ENCODE peak calls at places on chromosomes 4 and X, in five cellular contexts. Z is B cell; N is PC-9; Q is uterus; V is CD4-positive, alpha-beta T cell. Y is an unnamed sample.

GRCh38 chr4:90120815-90121214 is 6.4 kb upstream of the CCSER1 start:
- DNase-seq in Z (no peak), V (no peak), Q (no peak), N (no peak), Y (no peak)

GRCh38 chrX:39983715-39984114 is 114.0 kb downstream of the BCOR start:
- DNase-seq in V (no peak), N (no peak), Q (no peak), Z (no peak), Y (no peak)

GRCh38 chrX:1558761-1559468 is 21.9 kb upstream of the P2RY8 start:
- DNase-seq in V (no peak), Q (no peak), Z (no peak), N (no peak), Y (no peak)

GRCh38 chr4:1760521-1761001 is 32.5 kb upstream of the FGFR3 start:
- DNase-seq in V (no peak), N (no peak), Q (no peak), Z (no peak), Y (no peak)

GRCh38 chr4:137627938-137628460 is 95.7 kb upstream of the PCDH18 start:
- DNase-seq in N (no peak), Q (no peak), Z (no peak), V (no peak), Y (no peak)

GRCh38 chrX:9352243-9352642 is 112.6 kb upstream of the TBL1X start:
- DNase-seq in V (no peak), Q (no peak), Z (no peak), N (no peak), Y (peak)

GRCh38 chrX:12819231-12819630 is 28.0 kb downstream of the PRPS2 start:
- DNase-seq in N (peak), Q (no peak), Z (no peak), V (no peak), Y (no peak)

GRCh38 chrX:78125148-78125547 is 14.3 kb downstream of the TAF9B start:
- DNase-seq in V (no peak), Z (no peak), Q (no peak), N (no peak), Y (no peak)

GRCh38 chrX:119655125-119655524 is 37.8 kb downstream of the SEPTIN6 start:
- DNase-seq in V (peak), N (peak), Q (peak), Z (no peak), Y (peak)

GRCh38 chr4:118954246-118954645 is 65.6 kb downstream of the SYNPO2 start:
- DNase-seq in Z (no peak), Q (no peak), N (no peak), V (no peak), Y (no peak)

GRCh38 chrX:24203072-24203808 is 53.7 kb downstream of the ZFX start:
- DNase-seq in V (no peak), Q (no peak), Z (no peak), N (no peak), Y (no peak)

GRCh38 chrX:150546711-150547153 is 21.7 kb upstream of the MTM1 start:
- DNase-seq in V (peak), Q (no peak), Z (no peak), N (no peak), Y (no peak)

GRCh38 chrX:130771230-130771629 is 131.8 kb downstream of the ENOX2 start:
- DNase-seq in Z (no peak), N (no peak), Q (no peak), V (no peak), Y (no peak)

GRCh38 chr4:105963461-105964400 is 68.5 kb downstream of the NPNT start:
- DNase-seq in Z (no peak), V (no peak), Q (no peak), N (no peak), Y (no peak)

GRCh38 chrX:124679199-124679598 is 332.8 kb downstream of the SH2D1A start:
- DNase-seq in Q (no peak), Z (no peak), N (no peak), V (no peak), Y (no peak)

GRCh38 chr4:30642520-30642919 is 77.6 kb upstream of the PCDH7 start:
- DNase-seq in Z (no peak), V (no peak), Q (no peak), N (no peak), Y (no peak)

GRCh38 chrX:129738466-129739308 is at the start of gene XPNPEP2:
- DNase-seq in N (no peak), V (no peak), Z (no peak), Q (peak), Y (no peak)

GRCh38 chr4:185566425-185566824 is 31.1 kb upstream of the PDLIM3 start:
- DNase-seq in N (no peak), Z (no peak), Q (no peak), V (no peak), Y (no peak)

GRCh38 chrX:47574609-47575325 is 7.5 kb upstream of the TIMP1 start:
- DNase-seq in Z (no peak), Q (no peak), N (no peak), V (no peak), Y (no peak)

GRCh38 chrX:48769230-48769629 is 7.7 kb downstream of the GLOD5 start:
- DNase-seq in Q (no peak), V (no peak), Z (no peak), N (no peak), Y (no peak)

GRCh38 chrX:66200050-66200664 is 36.1 kb downstream of the HEPH start:
- DNase-seq in N (no peak), Z (no peak), Q (no peak), V (no peak), Y (no peak)

GRCh38 chrX:114334473-114334982 is 249.4 kb upstream of the HTR2C start:
- DNase-seq in Z (no peak), Q (no peak), N (no peak), V (no peak), Y (no peak)

GRCh38 chr4:8547108-8547911 is 32.9 kb upstream of the GPR78 start:
- DNase-seq in Q (no peak), Z (no peak), N (peak), V (no peak), Y (peak)

GRCh38 chrX:153665726-153666306 is 7.8 kb downstream of the PNCK start:
- DNase-seq in V (no peak), Q (no peak), Z (no peak), N (no peak), Y (no peak)

GRCh38 chr4:119478446-119479179 is 150.0 kb downstream of the PDE5A start:
- DNase-seq in Z (no peak), N (no peak), V (no peak), Q (no peak), Y (no peak)

GRCh38 chrX:42710452-42710851 is 67.5 kb downstream of the PPP1R2C start:
- DNase-seq in Z (no peak), Q (no peak), N (no peak), V (no peak), Y (no peak)

GRCh38 chrX:619812-620493 is 10.6 kb upstream of the SHOX start:
- DNase-seq in Q (no peak), N (no peak), Z (no peak), V (no peak), Y (no peak)

GRCh38 chr4:180153587-180153986 is 2089.6 kb upstream of the TENM3 start:
- DNase-seq in Q (no peak), N (no peak), V (no peak), Z (no peak), Y (no peak)

GRCh38 chr4:15562623-15563022 is 92.5 kb downstream of the FBXL5 start:
- DNase-seq in N (no peak), Q (no peak), V (no peak), Z (no peak), Y (no peak)

GRCh38 chr4:173736840-173737239 is 206.8 kb upstream of the HAND2 start:
- DNase-seq in Z (no peak), Q (no peak), N (no peak), V (no peak), Y (no peak)

GRCh38 chrX:74535211-74535621 is 79.2 kb downstream of the RLIM start:
- DNase-seq in Z (peak), V (no peak), N (no peak), Q (no peak), Y (peak)

GRCh38 chr4:147862043-147862692 is 130.3 kb downstream of the ARHGAP10 start:
- DNase-seq in N (no peak), V (no peak), Q (no peak), Z (no peak), Y (no peak)

GRCh38 chr4:83010111-83010521 is 507 bp downstream of the LIN54 start:
- DNase-seq in V (no peak), Q (no peak), Z (no peak), N (peak), Y (peak)

DNA sequence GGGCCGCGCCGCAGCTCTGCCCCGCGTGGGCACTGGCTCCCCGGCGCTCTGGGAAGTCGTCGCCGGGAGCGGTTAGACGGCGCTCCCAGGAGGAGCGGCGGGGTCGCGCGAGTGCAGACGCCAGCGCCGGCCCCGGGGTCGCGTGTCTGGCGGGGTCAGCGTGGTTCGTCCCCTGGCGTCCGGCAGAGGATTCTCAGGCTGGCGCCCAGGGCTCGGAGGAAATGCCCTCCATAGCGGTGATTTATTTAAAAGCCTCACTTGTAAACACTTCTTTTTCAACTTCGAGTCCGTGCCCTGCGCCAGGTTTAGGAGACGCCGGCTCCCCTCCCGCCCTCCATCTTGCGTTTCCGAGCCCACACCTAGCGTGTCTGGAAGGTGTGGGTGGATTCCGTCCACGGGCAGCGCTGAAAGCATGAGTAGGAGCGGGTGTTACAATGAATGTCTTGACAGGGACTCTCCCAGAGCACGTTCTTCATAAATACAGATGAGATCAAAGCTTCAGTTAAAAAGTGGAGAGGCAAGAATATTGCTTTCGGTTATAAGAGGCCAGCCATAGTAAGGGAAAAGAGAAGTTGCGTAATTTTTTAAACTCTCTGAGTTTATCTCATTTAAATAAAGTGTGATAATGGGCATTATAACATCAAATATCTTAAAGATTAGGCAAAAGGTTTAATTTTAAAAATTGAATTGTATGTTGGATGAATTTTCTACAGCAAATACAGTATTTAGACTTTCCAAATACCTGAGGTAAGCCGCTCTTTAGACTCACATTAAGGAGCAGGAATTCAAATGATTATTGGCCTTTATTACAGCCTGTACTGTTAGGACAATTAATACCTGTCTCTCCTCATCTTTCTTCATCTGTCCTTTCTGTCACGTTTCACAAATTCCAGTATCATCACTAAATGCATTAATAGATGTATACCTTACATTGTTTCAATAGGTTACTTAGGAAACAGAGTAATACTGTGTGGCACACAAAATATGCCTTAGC is 863 bp downstream of the FAM241A start:
- DNase-seq in V (peak), Z (peak), N (peak), Q (peak), Y (peak)
- TF ChIP-seq CTCF in V (no peak), Z (no peak), N (no peak), Q (no peak), Y (no peak)

DNA sequence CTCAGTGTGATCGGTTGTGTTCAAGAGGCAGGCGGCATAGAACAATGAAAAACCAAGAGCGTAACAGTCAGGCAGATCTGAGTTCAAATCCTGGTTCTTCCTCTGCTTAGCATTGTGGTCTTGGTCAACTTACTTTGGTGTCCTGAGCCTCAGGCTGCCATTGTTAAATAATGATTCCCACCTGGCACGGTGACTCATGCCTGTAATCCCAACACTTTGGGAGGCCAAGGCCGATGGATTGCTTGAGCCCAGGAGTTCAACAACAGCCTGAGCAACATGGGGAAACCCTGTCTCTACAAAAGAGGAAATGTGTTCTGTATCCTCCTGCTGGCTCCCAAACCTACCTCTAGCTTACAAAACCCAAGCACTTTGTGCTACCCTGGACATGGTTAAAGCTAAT is 129.0 kb upstream of the STX18 start:
- DNase-seq in N (no peak), V (no peak), Z (no peak), Q (no peak), Y (no peak)
- TF ChIP-seq CTCF in N (no peak), V (no peak), Z (no peak), Q (no peak), Y (no peak)

GRCh38 chr4:76982638-76983579 is 33.4 kb downstream of the SEPTIN11 start:
- DNase-seq in Z (no peak), N (no peak), Q (no peak), V (no peak), Y (no peak)

GRCh38 chr4:76987153-76987562 is 37.6 kb downstream of the SEPTIN11 start:
- DNase-seq in V (no peak), Z (no peak), N (no peak), Q (no peak), Y (no peak)

GRCh38 chr4:76984788-76985211 is 35.2 kb downstream of the SEPTIN11 start:
- DNase-seq in V (no peak), Z (no peak), Q (peak), N (no peak), Y (no peak)

GRCh38 chr4:76981649-76982048 is 32.1 kb downstream of the SEPTIN11 start:
- DNase-seq in Q (no peak), Z (no peak), N (no peak), V (no peak), Y (no peak)

GRCh38 chr4:76984127-76984526 is 34.6 kb downstream of the SEPTIN11 start:
- DNase-seq in Q (no peak), Z (no peak), V (no peak), N (no peak), Y (peak)
- TF ChIP-seq CTCF in Q (peak), Z (no peak), V (peak), N (peak), Y (peak)

GRCh38 chrX:117508021-117508420 is 608.6 kb downstream of the KLHL13 start:
- DNase-seq in Q (no peak), V (no peak), N (no peak), Z (no peak), Y (no peak)

GRCh38 chrX:117511379-117511778 is 605.2 kb downstream of the KLHL13 start:
- DNase-seq in V (no peak), Z (no peak), N (no peak), Q (no peak), Y (no peak)

DNA sequence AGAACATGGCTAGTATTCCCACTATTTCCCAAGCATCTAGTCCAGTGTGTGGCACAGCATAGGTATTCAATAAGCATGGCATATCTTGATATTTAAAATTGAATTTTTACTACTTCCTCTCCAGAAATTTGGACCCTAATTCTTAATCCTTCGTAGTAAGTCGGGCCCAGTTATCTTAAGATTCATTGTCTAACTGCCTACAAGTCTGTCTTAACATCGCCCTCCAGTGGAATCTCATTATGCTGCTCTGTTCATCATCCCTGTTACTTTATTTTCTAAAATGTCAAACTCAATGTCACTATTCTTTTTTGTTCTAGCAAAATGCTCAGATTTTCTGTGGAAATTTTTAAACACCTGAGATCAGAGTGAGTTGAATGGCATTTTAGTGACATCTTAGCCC is 606.2 kb downstream of the KLHL13 start:
- DNase-seq in N (no peak), Q (no peak), V (no peak), Z (no peak), Y (no peak)
- TF ChIP-seq CTCF in N (peak), Q (no peak), V (no peak), Z (no peak), Y (no peak)

DNA sequence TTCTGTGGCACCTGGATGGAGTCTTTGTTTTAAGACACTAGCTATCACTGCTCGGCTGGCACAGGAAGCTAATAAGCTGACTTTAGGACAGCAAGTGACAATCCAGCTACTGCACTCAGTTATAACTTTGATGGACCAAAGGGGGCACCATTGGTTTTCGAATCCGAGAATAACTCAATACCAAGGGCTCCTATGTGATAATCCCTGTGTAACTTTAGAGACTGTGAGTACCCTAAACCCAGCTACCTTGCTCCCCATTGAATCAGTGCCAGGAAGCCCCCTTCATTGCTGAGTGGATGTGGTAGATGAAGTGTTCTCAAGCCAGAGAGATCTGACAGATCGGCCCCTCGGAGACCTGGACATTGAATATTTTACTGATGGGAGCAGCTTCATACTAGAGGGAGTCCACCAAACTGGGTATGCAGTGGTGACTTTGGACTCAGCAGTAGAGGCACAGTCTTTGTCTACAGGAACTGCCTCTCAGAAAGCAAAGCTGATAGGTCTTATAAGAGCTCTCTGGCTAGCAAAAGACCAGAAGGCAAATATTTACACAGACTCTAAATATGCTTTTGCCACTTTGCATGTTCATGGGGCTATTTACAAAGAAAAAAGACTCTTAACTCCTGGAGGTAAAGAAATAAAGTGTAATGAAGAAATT is 35.5 kb upstream of the UGT2B7 start:
- DNase-seq in Z (no peak), N (no peak), V (no peak), Q (no peak), Y (no peak)
- TF ChIP-seq CTCF in Z (no peak), N (no peak), V (no peak), Q (no peak), Y (peak)

DNA sequence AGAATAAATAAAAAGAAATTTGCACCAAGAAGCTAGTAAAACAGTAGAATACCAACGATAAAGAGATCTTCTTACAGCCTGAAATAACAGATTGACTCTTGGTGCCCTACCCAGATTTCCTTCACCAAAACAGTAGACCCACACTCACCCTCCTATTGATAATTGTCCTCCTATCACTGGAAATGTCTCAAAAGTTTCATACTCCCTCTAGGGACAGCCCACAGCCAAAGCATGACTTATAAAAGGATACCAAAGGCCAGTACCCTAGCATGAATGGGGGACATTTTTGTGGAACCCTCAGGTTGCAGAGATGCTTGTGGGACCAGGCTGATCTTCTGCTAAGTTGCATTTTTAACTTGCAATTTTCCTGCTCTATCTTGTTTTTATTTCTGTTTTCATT is 104.1 kb downstream of the INPP4B start:
- DNase-seq in V (no peak), Z (no peak), N (no peak), Q (no peak), Y (no peak)
- TF ChIP-seq CTCF in V (no peak), Z (no peak), N (no peak), Q (no peak), Y (no peak)

Y was measured in GM13976.